ENCODE peak calls at places on chromosomes 16 and 17, in eight cellular contexts. U, A, O, G, T, Q, I and S are unnamed samples.

GRCh38 chr16:68345351-68345810 is 34.6 kb downstream of the PRMT7 start:
- DNase-seq in U (no peak), A (peak), O (no peak), G (no peak), T (no peak), Q (no peak), I (no peak), S (no peak)

GRCh38 chr16:67537636-67538591 is 9.3 kb downstream of the RIPOR1 start:
- DNase-seq in U (no peak), A (no peak), O (peak), G (peak), T (peak), Q (no peak), I (no peak), S (no peak)

GRCh38 chr17:4514206-4514605 is 15.5 kb downstream of the SPNS2 start:
- DNase-seq in U (no peak), A (no peak), O (no peak), G (no peak), T (peak), Q (no peak), I (no peak), S (no peak)

GRCh38 chr17:9696279-9697044 is 51.1 kb downstream of the USP43 start:
- DNase-seq in U (no peak), A (no peak), O (no peak), G (no peak), T (no peak), Q (no peak), I (no peak), S (no peak)

GRCh38 chr17:28086519-28086918 is 44.0 kb downstream of the NLK start:
- DNase-seq in U (no peak), A (peak), O (no peak), G (no peak), T (no peak), Q (no peak), I (peak), S (no peak)

GRCh38 chr16:68093816-68094613 is 8.8 kb downstream of the NFATC3 start:
- DNase-seq in U (peak), A (peak), O (no peak), G (no peak), T (no peak), Q (no peak), I (peak), S (no peak)

GRCh38 chr17:58307468-58308172 is 21.0 kb downstream of the TSPOAP1 start:
- DNase-seq in U (no peak), A (no peak), O (no peak), G (peak), T (peak), Q (no peak), I (no peak), S (no peak)

GRCh38 chr16:66948034-66948821 is 12.8 kb upstream of the CES3 start:
- DNase-seq in U (no peak), A (no peak), O (no peak), G (no peak), T (peak), Q (no peak), I (no peak), S (no peak)

GRCh38 chr17:28963841-28964240 is 12.5 kb upstream of the PHF12 start:
- DNase-seq in U (no peak), A (no peak), O (no peak), G (no peak), T (no peak), Q (no peak), I (no peak), S (no peak)

GRCh38 chr17:48178327-48178726 is 70.8 kb downstream of the SNX11 start:
- DNase-seq in U (no peak), A (no peak), O (no peak), G (no peak), T (no peak), Q (no peak), I (no peak), S (no peak)

GRCh38 chr17:48180842-48181241 is 73.3 kb downstream of the SNX11 start:
- DNase-seq in U (no peak), A (no peak), O (no peak), G (no peak), T (no peak), Q (no peak), I (no peak), S (no peak)

GRCh38 chr17:48179071-48179945 is 71.7 kb downstream of the SNX11 start:
- DNase-seq in U (no peak), A (no peak), O (no peak), G (no peak), T (no peak), Q (no peak), I (peak), S (no peak)

GRCh38 chr17:48184721-48185120 is 77.2 kb downstream of the SNX11 start:
- DNase-seq in U (no peak), A (no peak), O (no peak), G (no peak), T (no peak), Q (no peak), I (no peak), S (no peak)

DNA sequence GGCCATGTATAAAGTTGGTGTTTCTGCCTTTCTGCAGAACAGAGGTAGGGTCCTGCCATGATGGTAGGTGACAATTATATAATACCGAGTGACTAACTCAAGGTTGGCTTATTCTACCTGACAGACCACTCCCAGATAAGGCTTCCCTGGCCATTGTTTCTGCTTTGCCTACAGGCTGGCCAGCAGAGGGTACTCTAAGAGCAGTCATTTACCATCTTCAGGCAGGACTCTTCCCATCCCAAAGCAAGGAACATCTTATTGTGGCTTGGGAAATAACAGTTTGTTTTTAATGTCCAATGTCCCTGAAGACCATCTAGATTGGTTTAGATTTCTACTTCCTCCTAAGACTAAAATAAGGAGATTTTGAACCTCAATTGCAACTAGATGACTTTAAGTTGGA is 74.1 kb downstream of the SNX11 start:
- DNase-seq in U (no peak), A (peak), O (no peak), G (no peak), T (no peak), Q (peak), I (peak), S (no peak)
- TF ChIP-seq CTCF in U (peak), A (peak), O (peak), G (no peak), T (no peak), Q (peak), I (peak), S (peak)

DNA sequence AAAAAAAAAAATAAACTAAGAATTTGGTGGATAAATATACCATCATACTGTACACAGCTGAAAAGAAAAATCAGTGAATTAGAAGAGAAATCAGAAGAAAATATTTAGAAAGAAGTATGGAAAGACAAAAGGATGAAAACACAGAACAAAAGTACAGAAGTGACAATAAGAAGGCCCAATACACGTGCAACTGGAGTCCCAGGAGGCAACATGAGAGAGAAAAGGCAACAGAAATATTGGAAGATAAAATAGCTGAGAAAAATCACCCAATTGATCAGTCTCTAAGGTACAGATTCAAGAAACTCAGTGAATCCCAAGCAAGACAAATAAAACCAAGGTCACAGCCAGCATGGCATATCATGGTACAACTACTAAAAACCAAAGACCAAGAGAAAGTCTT is 20.4 kb upstream of the ENGASE start:
- DNase-seq in U (no peak), A (no peak), O (no peak), G (no peak), T (no peak), Q (no peak), I (no peak), S (no peak)
- H3K4me3 ChIP-seq in U (no peak), A (no peak), O (no peak), G (no peak), T (no peak), Q (no peak), I (no peak), S (no peak)

GRCh38 chr17:76000755-76001521 is at the start of gene CDK3:
- DNase-seq in U (no peak), A (no peak), O (no peak), G (no peak), T (no peak), Q (no peak), I (no peak), S (no peak)
- TF ChIP-seq CTCF in U (no peak), A (no peak), O (no peak), G (no peak), T (no peak), Q (peak), I (no peak), S (no peak)

GRCh38 chr17:37516131-37516561 is 26.5 kb downstream of the DUSP14 start:
- DNase-seq in U (no peak), A (peak), O (no peak), G (no peak), T (no peak), Q (no peak), I (peak), S (no peak)
- H3K4me3 ChIP-seq in U (no peak), A (no peak), O (no peak), G (no peak), T (no peak), Q (no peak), I (no peak), S (no peak)

GRCh38 chr16:80466024-80466986 is 74.5 kb upstream of the DYNLRB2 start:
- DNase-seq in U (peak), A (peak), O (peak), G (peak), T (peak), Q (peak), I (peak), S (no peak)
- TF ChIP-seq CTCF in U (peak), A (peak), O (peak), G (no peak), T (peak), Q (peak), I (peak), S (peak)

GRCh38 chr16:57970319-57970718 is 609 bp downstream of the CNGB1 start:
- DNase-seq in U (no peak), A (no peak), O (no peak), G (no peak), T (no peak), Q (no peak), I (no peak), S (no peak)

GRCh38 chr16:57972285-57972684 is 1.4 kb upstream of the CNGB1 start:
- DNase-seq in U (no peak), A (no peak), O (no peak), G (no peak), T (no peak), Q (no peak), I (no peak), S (no peak)

GRCh38 chr16:57969451-57970123 is 1.3 kb downstream of the CNGB1 start:
- DNase-seq in U (no peak), A (no peak), O (no peak), G (no peak), T (no peak), Q (no peak), I (no peak), S (no peak)

GRCh38 chr16:57971848-57972247 is 920 bp upstream of the CNGB1 start:
- DNase-seq in U (no peak), A (no peak), O (no peak), G (no peak), T (no peak), Q (no peak), I (no peak), S (no peak)

GRCh38 chr16:57970971-57971370 is at the start of gene CNGB1:
- DNase-seq in U (no peak), A (no peak), O (no peak), G (no peak), T (no peak), Q (no peak), I (no peak), S (no peak)
- H3K4me3 ChIP-seq in U (no peak), A (no peak), O (no peak), G (no peak), T (no peak), Q (no peak), I (no peak), S (no peak)

GRCh38 chr17:38868095-38868967 is 1.5 kb upstream of the LASP1 start:
- DNase-seq in U (no peak), A (peak), O (peak), G (peak), T (peak), Q (peak), I (no peak), S (no peak)

GRCh38 chr17:38869647-38870258 is at the start of gene LASP1:
- DNase-seq in U (peak), A (peak), O (peak), G (peak), T (peak), Q (peak), I (peak), S (no peak)

GRCh38 chr17:38867179-38867994 is 2.5 kb upstream of the LASP1 start:
- DNase-seq in U (no peak), A (peak), O (peak), G (peak), T (peak), Q (peak), I (peak), S (no peak)

GRCh38 chr17:38870259-38871165 is 654 bp downstream of the LASP1 start:
- DNase-seq in U (peak), A (peak), O (peak), G (peak), T (peak), Q (peak), I (peak), S (no peak)

DNA sequence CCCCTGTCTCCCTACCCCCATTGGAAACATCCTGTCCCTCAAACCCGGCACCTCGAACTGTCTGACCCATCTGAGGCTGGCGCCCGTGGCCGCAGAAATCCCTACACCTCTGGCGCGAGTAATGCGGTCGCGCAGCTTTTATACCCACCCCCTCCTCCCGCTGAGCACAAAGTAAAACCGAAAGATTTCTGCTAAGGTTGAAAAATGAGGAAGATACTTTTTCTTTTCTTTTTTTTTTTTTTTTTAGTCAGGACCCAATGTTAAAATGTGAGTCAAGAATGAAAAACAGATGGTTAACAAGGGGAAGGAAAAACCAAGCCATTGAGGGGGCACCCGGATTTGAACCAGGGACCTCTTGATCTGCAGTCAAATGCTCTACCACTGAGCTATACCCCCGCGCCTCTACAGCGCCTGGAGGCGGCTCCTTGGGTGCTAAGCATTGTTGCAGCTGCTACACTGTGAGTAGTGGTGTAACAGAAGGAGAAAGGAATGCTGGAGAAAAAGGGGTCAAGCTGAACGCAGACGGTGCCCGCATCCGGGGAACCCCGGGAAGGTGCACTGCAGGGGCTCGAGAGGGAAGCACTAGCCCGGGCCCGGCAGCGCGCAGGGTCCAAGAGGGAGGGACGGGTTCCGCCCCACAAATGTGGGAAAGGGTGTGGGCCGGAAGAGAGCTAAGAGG is 751 bp upstream of the LASP1 start:
- DNase-seq in U (peak), A (peak), O (peak), G (peak), T (peak), Q (peak), I (peak), S (no peak)
- TF ChIP-seq CTCF in U (peak), A (peak), O (peak), G (no peak), T (no peak), Q (peak), I (peak), S (peak)